ENCODE peak calls at places on chromosomes 12 and 14, in four cellular contexts. One of them, this sample, is unnamed.

GRCh38 chr12:462936-463705 is 3.4 kb downstream of the B4GALNT3 start:
- DNase-seq in activated CD4-positive, alpha-beta T cell treated with anti-CD3 and anti-CD28 coated beads, Interleukin-2, amount 50 U/mL, for 24 hours: no peak
- DNase-seq in activated CD8-positive, alpha-beta memory T cell treated with anti-CD3 and anti-CD28 coated beads for 48 hours: no peak
- DNase-seq in skeletal muscle cell: no peak
- DNase-seq in this sample: no peak

GRCh38 chr14:65071544-65071943 is 30.8 kb downstream of the MAX start:
- DNase-seq in activated CD4-positive, alpha-beta T cell treated with anti-CD3 and anti-CD28 coated beads, Interleukin-2, amount 50 U/mL, for 24 hours: no peak
- DNase-seq in activated CD8-positive, alpha-beta memory T cell treated with anti-CD3 and anti-CD28 coated beads for 48 hours: no peak
- DNase-seq in skeletal muscle cell: no peak
- DNase-seq in this sample: no peak

GRCh38 chr14:51368721-51369163 is 128.7 kb downstream of the TMX1 start:
- DNase-seq in activated CD4-positive, alpha-beta T cell treated with anti-CD3 and anti-CD28 coated beads, Interleukin-2, amount 50 U/mL, for 24 hours: no peak
- DNase-seq in activated CD8-positive, alpha-beta memory T cell treated with anti-CD3 and anti-CD28 coated beads for 48 hours: no peak
- DNase-seq in skeletal muscle cell: peak
- DNase-seq in this sample: peak

GRCh38 chr14:65949711-65950516 is 536.3 kb upstream of the CCDC196 start:
- DNase-seq in activated CD4-positive, alpha-beta T cell treated with anti-CD3 and anti-CD28 coated beads, Interleukin-2, amount 50 U/mL, for 24 hours: no peak
- DNase-seq in activated CD8-positive, alpha-beta memory T cell treated with anti-CD3 and anti-CD28 coated beads for 48 hours: no peak
- DNase-seq in skeletal muscle cell: peak
- DNase-seq in this sample: peak

GRCh38 chr12:132279184-132279889 is 50.1 kb downstream of the GALNT9 start:
- DNase-seq in activated CD4-positive, alpha-beta T cell treated with anti-CD3 and anti-CD28 coated beads, Interleukin-2, amount 50 U/mL, for 24 hours: no peak
- DNase-seq in activated CD8-positive, alpha-beta memory T cell treated with anti-CD3 and anti-CD28 coated beads for 48 hours: no peak
- DNase-seq in skeletal muscle cell: no peak
- DNase-seq in this sample: no peak

GRCh38 chr12:77343291-77343690 is 277.9 kb upstream of the E2F7 start:
- DNase-seq in activated CD4-positive, alpha-beta T cell treated with anti-CD3 and anti-CD28 coated beads, Interleukin-2, amount 50 U/mL, for 24 hours: no peak
- DNase-seq in activated CD8-positive, alpha-beta memory T cell treated with anti-CD3 and anti-CD28 coated beads for 48 hours: no peak
- DNase-seq in skeletal muscle cell: no peak
- DNase-seq in this sample: no peak

GRCh38 chr12:26402648-26403047 is 207.3 kb downstream of the SSPN start:
- DNase-seq in activated CD4-positive, alpha-beta T cell treated with anti-CD3 and anti-CD28 coated beads, Interleukin-2, amount 50 U/mL, for 24 hours: no peak
- DNase-seq in activated CD8-positive, alpha-beta memory T cell treated with anti-CD3 and anti-CD28 coated beads for 48 hours: no peak
- DNase-seq in skeletal muscle cell: no peak
- DNase-seq in this sample: no peak

GRCh38 chr14:24965934-24966593 is 83.9 kb downstream of the STXBP6 start:
- DNase-seq in activated CD4-positive, alpha-beta T cell treated with anti-CD3 and anti-CD28 coated beads, Interleukin-2, amount 50 U/mL, for 24 hours: no peak
- DNase-seq in activated CD8-positive, alpha-beta memory T cell treated with anti-CD3 and anti-CD28 coated beads for 48 hours: no peak
- DNase-seq in skeletal muscle cell: peak
- DNase-seq in this sample: peak

GRCh38 chr12:83065562-83065961 is 378.9 kb downstream of the TMTC2 start:
- DNase-seq in activated CD4-positive, alpha-beta T cell treated with anti-CD3 and anti-CD28 coated beads, Interleukin-2, amount 50 U/mL, for 24 hours: no peak
- DNase-seq in activated CD8-positive, alpha-beta memory T cell treated with anti-CD3 and anti-CD28 coated beads for 48 hours: no peak
- DNase-seq in skeletal muscle cell: no peak
- DNase-seq in this sample: no peak

GRCh38 chr12:15534870-15535269 is 212.6 kb downstream of the PTPRO start:
- DNase-seq in activated CD4-positive, alpha-beta T cell treated with anti-CD3 and anti-CD28 coated beads, Interleukin-2, amount 50 U/mL, for 24 hours: no peak
- DNase-seq in activated CD8-positive, alpha-beta memory T cell treated with anti-CD3 and anti-CD28 coated beads for 48 hours: no peak
- DNase-seq in skeletal muscle cell: no peak
- DNase-seq in this sample: no peak

GRCh38 chr12:132596016-132596415 is 14.4 kb downstream of the LRCOL1 start:
- DNase-seq in activated CD4-positive, alpha-beta T cell treated with anti-CD3 and anti-CD28 coated beads, Interleukin-2, amount 50 U/mL, for 24 hours: no peak
- DNase-seq in activated CD8-positive, alpha-beta memory T cell treated with anti-CD3 and anti-CD28 coated beads for 48 hours: no peak
- DNase-seq in skeletal muscle cell: peak
- DNase-seq in this sample: no peak

GRCh38 chr12:57754411-57755193 is at the start of gene MARCHF9:
- DNase-seq in activated CD4-positive, alpha-beta T cell treated with anti-CD3 and anti-CD28 coated beads, Interleukin-2, amount 50 U/mL, for 24 hours: peak
- DNase-seq in activated CD8-positive, alpha-beta memory T cell treated with anti-CD3 and anti-CD28 coated beads for 48 hours: peak
- DNase-seq in skeletal muscle cell: no peak
- DNase-seq in this sample: no peak

GRCh38 chr12:5872745-5873144 is 72.3 kb downstream of the ANO2 start:
- DNase-seq in activated CD4-positive, alpha-beta T cell treated with anti-CD3 and anti-CD28 coated beads, Interleukin-2, amount 50 U/mL, for 24 hours: no peak
- DNase-seq in activated CD8-positive, alpha-beta memory T cell treated with anti-CD3 and anti-CD28 coated beads for 48 hours: no peak
- DNase-seq in skeletal muscle cell: no peak
- DNase-seq in this sample: no peak

GRCh38 chr12:106108187-106108816 is 30.5 kb downstream of the NUAK1 start:
- DNase-seq in activated CD4-positive, alpha-beta T cell treated with anti-CD3 and anti-CD28 coated beads, Interleukin-2, amount 50 U/mL, for 24 hours: no peak
- DNase-seq in activated CD8-positive, alpha-beta memory T cell treated with anti-CD3 and anti-CD28 coated beads for 48 hours: no peak
- DNase-seq in skeletal muscle cell: no peak
- DNase-seq in this sample: peak

GRCh38 chr14:99737451-99737951 is 53.4 kb downstream of the CYP46A1 start:
- DNase-seq in activated CD4-positive, alpha-beta T cell treated with anti-CD3 and anti-CD28 coated beads, Interleukin-2, amount 50 U/mL, for 24 hours: no peak
- DNase-seq in activated CD8-positive, alpha-beta memory T cell treated with anti-CD3 and anti-CD28 coated beads for 48 hours: no peak
- DNase-seq in skeletal muscle cell: no peak
- DNase-seq in this sample: no peak

GRCh38 chr14:104368751-104369100 is 210.8 kb upstream of the C14orf180 start:
- DNase-seq in activated CD4-positive, alpha-beta T cell treated with anti-CD3 and anti-CD28 coated beads, Interleukin-2, amount 50 U/mL, for 24 hours: no peak
- DNase-seq in activated CD8-positive, alpha-beta memory T cell treated with anti-CD3 and anti-CD28 coated beads for 48 hours: no peak
- DNase-seq in skeletal muscle cell: no peak
- DNase-seq in this sample: no peak

GRCh38 chr12:89247541-89247942 is 104.8 kb downstream of the DUSP6 start:
- DNase-seq in activated CD4-positive, alpha-beta T cell treated with anti-CD3 and anti-CD28 coated beads, Interleukin-2, amount 50 U/mL, for 24 hours: no peak
- DNase-seq in activated CD8-positive, alpha-beta memory T cell treated with anti-CD3 and anti-CD28 coated beads for 48 hours: no peak
- DNase-seq in skeletal muscle cell: no peak
- DNase-seq in this sample: no peak

GRCh38 chr12:117908411-117908810 is 60.4 kb downstream of the KSR2 start:
- DNase-seq in activated CD4-positive, alpha-beta T cell treated with anti-CD3 and anti-CD28 coated beads, Interleukin-2, amount 50 U/mL, for 24 hours: no peak
- DNase-seq in activated CD8-positive, alpha-beta memory T cell treated with anti-CD3 and anti-CD28 coated beads for 48 hours: no peak
- DNase-seq in skeletal muscle cell: no peak
- DNase-seq in this sample: no peak

GRCh38 chr12:45388545-45388944 is 172.7 kb downstream of the ANO6 start:
- DNase-seq in activated CD4-positive, alpha-beta T cell treated with anti-CD3 and anti-CD28 coated beads, Interleukin-2, amount 50 U/mL, for 24 hours: no peak
- DNase-seq in activated CD8-positive, alpha-beta memory T cell treated with anti-CD3 and anti-CD28 coated beads for 48 hours: no peak
- DNase-seq in skeletal muscle cell: no peak
- DNase-seq in this sample: peak

GRCh38 chr14:63777024-63777423 is 49.2 kb upstream of the SGPP1 start:
- DNase-seq in activated CD4-positive, alpha-beta T cell treated with anti-CD3 and anti-CD28 coated beads, Interleukin-2, amount 50 U/mL, for 24 hours: no peak
- DNase-seq in activated CD8-positive, alpha-beta memory T cell treated with anti-CD3 and anti-CD28 coated beads for 48 hours: no peak
- DNase-seq in skeletal muscle cell: no peak
- DNase-seq in this sample: peak

GRCh38 chr12:110923692-110924334 is 3.4 kb upstream of the MYL2 start:
- DNase-seq in activated CD4-positive, alpha-beta T cell treated with anti-CD3 and anti-CD28 coated beads, Interleukin-2, amount 50 U/mL, for 24 hours: no peak
- DNase-seq in activated CD8-positive, alpha-beta memory T cell treated with anti-CD3 and anti-CD28 coated beads for 48 hours: no peak
- DNase-seq in skeletal muscle cell: no peak
- DNase-seq in this sample: no peak

GRCh38 chr12:116759783-116760581 is 21.9 kb downstream of the RNFT2 start:
- DNase-seq in activated CD4-positive, alpha-beta T cell treated with anti-CD3 and anti-CD28 coated beads, Interleukin-2, amount 50 U/mL, for 24 hours: no peak
- DNase-seq in activated CD8-positive, alpha-beta memory T cell treated with anti-CD3 and anti-CD28 coated beads for 48 hours: no peak
- DNase-seq in skeletal muscle cell: no peak
- DNase-seq in this sample: no peak

GRCh38 chr12:50127546-50127945 is 15.5 kb downstream of the COX14 start:
- DNase-seq in activated CD4-positive, alpha-beta T cell treated with anti-CD3 and anti-CD28 coated beads, Interleukin-2, amount 50 U/mL, for 24 hours: no peak
- DNase-seq in activated CD8-positive, alpha-beta memory T cell treated with anti-CD3 and anti-CD28 coated beads for 48 hours: no peak
- DNase-seq in skeletal muscle cell: no peak
- DNase-seq in this sample: no peak

GRCh38 chr12:29625359-29625953 is 128.0 kb upstream of the OVCH1 start:
- DNase-seq in activated CD4-positive, alpha-beta T cell treated with anti-CD3 and anti-CD28 coated beads, Interleukin-2, amount 50 U/mL, for 24 hours: no peak
- DNase-seq in activated CD8-positive, alpha-beta memory T cell treated with anti-CD3 and anti-CD28 coated beads for 48 hours: no peak
- DNase-seq in skeletal muscle cell: no peak
- DNase-seq in this sample: no peak

GRCh38 chr14:56730468-56731145 is 79.7 kb downstream of the OTX2 start:
- DNase-seq in activated CD4-positive, alpha-beta T cell treated with anti-CD3 and anti-CD28 coated beads, Interleukin-2, amount 50 U/mL, for 24 hours: no peak
- DNase-seq in activated CD8-positive, alpha-beta memory T cell treated with anti-CD3 and anti-CD28 coated beads for 48 hours: no peak
- DNase-seq in skeletal muscle cell: no peak
- DNase-seq in this sample: no peak

GRCh38 chr14:80549141-80549540 is 337.8 kb upstream of the DIO2 start:
- DNase-seq in activated CD4-positive, alpha-beta T cell treated with anti-CD3 and anti-CD28 coated beads, Interleukin-2, amount 50 U/mL, for 24 hours: no peak
- DNase-seq in activated CD8-positive, alpha-beta memory T cell treated with anti-CD3 and anti-CD28 coated beads for 48 hours: no peak
- DNase-seq in skeletal muscle cell: no peak
- DNase-seq in this sample: no peak

GRCh38 chr12:33180921-33181320 is 258.7 kb downstream of the SYT10 start:
- DNase-seq in activated CD4-positive, alpha-beta T cell treated with anti-CD3 and anti-CD28 coated beads, Interleukin-2, amount 50 U/mL, for 24 hours: no peak
- DNase-seq in activated CD8-positive, alpha-beta memory T cell treated with anti-CD3 and anti-CD28 coated beads for 48 hours: no peak
- DNase-seq in skeletal muscle cell: no peak
- DNase-seq in this sample: no peak

GRCh38 chr14:83384253-83384652 is 1850.6 kb upstream of the SEL1L start:
- DNase-seq in activated CD4-positive, alpha-beta T cell treated with anti-CD3 and anti-CD28 coated beads, Interleukin-2, amount 50 U/mL, for 24 hours: no peak
- DNase-seq in activated CD8-positive, alpha-beta memory T cell treated with anti-CD3 and anti-CD28 coated beads for 48 hours: no peak
- DNase-seq in skeletal muscle cell: no peak
- DNase-seq in this sample: no peak

GRCh38 chr14:53509845-53510244 is 356.7 kb upstream of the DDHD1 start:
- DNase-seq in activated CD4-positive, alpha-beta T cell treated with anti-CD3 and anti-CD28 coated beads, Interleukin-2, amount 50 U/mL, for 24 hours: no peak
- DNase-seq in activated CD8-positive, alpha-beta memory T cell treated with anti-CD3 and anti-CD28 coated beads for 48 hours: no peak
- DNase-seq in skeletal muscle cell: peak
- DNase-seq in this sample: no peak

GRCh38 chr14:75448209-75448608 is 20.4 kb downstream of the JDP2 start:
- DNase-seq in activated CD4-positive, alpha-beta T cell treated with anti-CD3 and anti-CD28 coated beads, Interleukin-2, amount 50 U/mL, for 24 hours: no peak
- DNase-seq in activated CD8-positive, alpha-beta memory T cell treated with anti-CD3 and anti-CD28 coated beads for 48 hours: no peak
- DNase-seq in skeletal muscle cell: no peak
- DNase-seq in this sample: no peak

GRCh38 chr12:43285248-43285647 is 266.8 kb downstream of the ADAMTS20 start:
- DNase-seq in activated CD4-positive, alpha-beta T cell treated with anti-CD3 and anti-CD28 coated beads, Interleukin-2, amount 50 U/mL, for 24 hours: no peak
- DNase-seq in activated CD8-positive, alpha-beta memory T cell treated with anti-CD3 and anti-CD28 coated beads for 48 hours: no peak
- DNase-seq in skeletal muscle cell: peak
- DNase-seq in this sample: peak

GRCh38 chr14:51576899-51577298 is 74.8 kb upstream of the FRMD6 start:
- DNase-seq in activated CD4-positive, alpha-beta T cell treated with anti-CD3 and anti-CD28 coated beads, Interleukin-2, amount 50 U/mL, for 24 hours: no peak
- DNase-seq in activated CD8-positive, alpha-beta memory T cell treated with anti-CD3 and anti-CD28 coated beads for 48 hours: no peak
- DNase-seq in skeletal muscle cell: peak
- DNase-seq in this sample: no peak

GRCh38 chr12:113030875-113031525 is 25.5 kb upstream of the DTX1 start:
- DNase-seq in activated CD4-positive, alpha-beta T cell treated with anti-CD3 and anti-CD28 coated beads, Interleukin-2, amount 50 U/mL, for 24 hours: no peak
- DNase-seq in activated CD8-positive, alpha-beta memory T cell treated with anti-CD3 and anti-CD28 coated beads for 48 hours: no peak
- DNase-seq in skeletal muscle cell: no peak
- DNase-seq in this sample: peak

GRCh38 chr14:29925736-29926135 is 1.9 kb downstream of the PRKD1 start:
- DNase-seq in activated CD4-positive, alpha-beta T cell treated with anti-CD3 and anti-CD28 coated beads, Interleukin-2, amount 50 U/mL, for 24 hours: no peak
- DNase-seq in activated CD8-positive, alpha-beta memory T cell treated with anti-CD3 and anti-CD28 coated beads for 48 hours: no peak
- DNase-seq in skeletal muscle cell: no peak
- DNase-seq in this sample: no peak

GRCh38 chr12:105418821-105419291 is 88.4 kb downstream of the C12orf75 start:
- DNase-seq in activated CD4-positive, alpha-beta T cell treated with anti-CD3 and anti-CD28 coated beads, Interleukin-2, amount 50 U/mL, for 24 hours: no peak
- DNase-seq in activated CD8-positive, alpha-beta memory T cell treated with anti-CD3 and anti-CD28 coated beads for 48 hours: no peak
- DNase-seq in skeletal muscle cell: no peak
- DNase-seq in this sample: no peak

GRCh38 chr14:58717211-58717610 is 79.4 kb downstream of the DACT1 start:
- DNase-seq in activated CD4-positive, alpha-beta T cell treated with anti-CD3 and anti-CD28 coated beads, Interleukin-2, amount 50 U/mL, for 24 hours: no peak
- DNase-seq in activated CD8-positive, alpha-beta memory T cell treated with anti-CD3 and anti-CD28 coated beads for 48 hours: no peak
- DNase-seq in skeletal muscle cell: no peak
- DNase-seq in this sample: no peak

GRCh38 chr12:20339060-20339459 is 29.3 kb upstream of the PDE3A start:
- DNase-seq in activated CD4-positive, alpha-beta T cell treated with anti-CD3 and anti-CD28 coated beads, Interleukin-2, amount 50 U/mL, for 24 hours: no peak
- DNase-seq in activated CD8-positive, alpha-beta memory T cell treated with anti-CD3 and anti-CD28 coated beads for 48 hours: no peak
- DNase-seq in skeletal muscle cell: no peak
- DNase-seq in this sample: no peak

GRCh38 chr12:128076188-128076587 is 190.8 kb upstream of the TMEM132C start:
- DNase-seq in activated CD4-positive, alpha-beta T cell treated with anti-CD3 and anti-CD28 coated beads, Interleukin-2, amount 50 U/mL, for 24 hours: no peak
- DNase-seq in activated CD8-positive, alpha-beta memory T cell treated with anti-CD3 and anti-CD28 coated beads for 48 hours: no peak
- DNase-seq in skeletal muscle cell: peak
- DNase-seq in this sample: peak

This sample was measured in astrocyte of the cerebellum.